ENCODE peak calls at places on chromosome 4, in ten cellular contexts. M is PC-3, G is astrocyte, S is DND-41, I is trophoblast cell, K is GM23248, F is H1, R is GM23338, B is H9, J is HCT116. X is an unnamed sample.

GRCh38 chr4:88619973-88620372 is 27.7 kb downstream of the HERC3 start:
- DNase-seq in M (no peak), G (no peak), S (no peak), I (no peak), K (peak; percentile 68), F (no peak), R (no peak), B (no peak), J (no peak), X (peak; percentile 35)

GRCh38 chr4:153137168-153137567 is 67.1 kb upstream of the TRIM2 start:
- DNase-seq in M (peak; percentile 73), G (peak; percentile 91), S (no peak), I (no peak), K (peak; percentile 98), F (no peak), R (no peak), B (no peak), J (no peak), X (peak; percentile 70)

GRCh38 chr4:113645771-113646455 is 115.6 kb downstream of the CAMK2D start:
- DNase-seq in M (peak; percentile 89), G (peak; percentile 93), S (no peak), I (no peak), K (peak; percentile 56), F (no peak), R (peak; percentile 72), B (peak; percentile 41), J (peak; percentile 83), X (peak; percentile 39)

GRCh38 chr4:22733816-22734215 is 41.1 kb downstream of the GBA3 start:
- DNase-seq in M (no peak), G (no peak), S (no peak), I (no peak), K (no peak), F (no peak), R (no peak), B (no peak), J (no peak), X (no peak)

GRCh38 chr4:184420402-184420801 is 53.9 kb downstream of the IRF2 start:
- DNase-seq in M (no peak), G (no peak), S (no peak), I (no peak), K (no peak), F (no peak), R (no peak), B (no peak), J (no peak), X (no peak)

GRCh38 chr4:13984996-13985780 is 357.7 kb upstream of the BOD1L1 start:
- DNase-seq in M (no peak), G (peak; percentile 92), S (no peak), I (no peak), K (peak; percentile 27), F (no peak), R (no peak), B (no peak), J (no peak), X (peak; percentile 92)

GRCh38 chr4:155787113-155787710 is 28.4 kb downstream of the GUCY1B1 start:
- DNase-seq in M (peak; percentile 74), G (no peak), S (peak; percentile 35), I (peak; percentile 18), K (peak; percentile 73), F (no peak), R (peak; percentile 77), B (no peak), J (peak; percentile 44), X (peak; percentile 55)

GRCh38 chr4:42411803-42412202 is 14.5 kb downstream of the SHISA3 start:
- DNase-seq in M (no peak), G (no peak), S (no peak), I (no peak), K (peak; percentile 9), F (no peak), R (no peak), B (no peak), J (no peak), X (peak; percentile 83)

GRCh38 chr4:53313510-53313909 is 52.4 kb downstream of the SCFD2 start:
- DNase-seq in M (peak; percentile 53), G (peak; percentile 8), S (no peak), I (no peak), K (no peak), F (no peak), R (peak; percentile 74), B (peak; percentile 50), J (no peak), X (no peak)

GRCh38 chr4:148735432-148736155 is 293.4 kb upstream of the NR3C2 start:
- DNase-seq in M (no peak), G (no peak), S (no peak), I (peak; percentile 26), K (no peak), F (no peak), R (no peak), B (no peak), J (no peak), X (no peak)

GRCh38 chr4:3875466-3875865 is 109.3 kb downstream of the ADRA2C start:
- DNase-seq in M (no peak), G (no peak), S (no peak), I (no peak), K (no peak), F (no peak), R (no peak), B (no peak), J (no peak), X (no peak)

GRCh38 chr4:184473515-184474260 is 662 bp downstream of the IRF2 start:
- DNase-seq in M (peak; percentile 16), G (peak; percentile 32), S (peak; percentile 74), I (no peak), K (peak; percentile 70), F (peak; percentile 67), R (peak; percentile 61), B (no peak), J (no peak), X (peak; percentile 44)

GRCh38 chr4:77917601-77918000 is 55.0 kb downstream of the MRPL1 start:
- DNase-seq in M (no peak), G (no peak), S (no peak), I (no peak), K (no peak), F (no peak), R (no peak), B (no peak), J (no peak), X (no peak)

GRCh38 chr4:108492816-108493595 is 127.4 kb upstream of the RPL34 start:
- DNase-seq in M (peak; percentile 4), G (peak; percentile 10), S (peak; percentile 50), I (no peak), K (peak; percentile 23), F (peak; percentile 79), R (peak; percentile 82), B (peak; percentile 75), J (peak; percentile 21), X (peak; percentile 14)

GRCh38 chr4:185771696-185772390 is 40.2 kb downstream of the SORBS2 start:
- DNase-seq in M (no peak), G (no peak), S (no peak), I (no peak), K (peak; percentile 45), F (no peak), R (no peak), B (no peak), J (no peak), X (no peak)
- H3K79me2 ChIP-seq in M (no peaks in the 10 kb centered on the region), G (peaks cover 53% of the 10 kb centered on the region), S (no peaks in the 10 kb centered on the region), I (no peaks in the 10 kb centered on the region), K (no peaks in the 10 kb centered on the region), F (no peaks in the 10 kb centered on the region), R (peaks cover 7% of the 10 kb centered on the region), B (peaks cover 6% of the 10 kb centered on the region), J (no peaks in the 10 kb centered on the region), X (no peaks in the 10 kb centered on the region)

DNA sequence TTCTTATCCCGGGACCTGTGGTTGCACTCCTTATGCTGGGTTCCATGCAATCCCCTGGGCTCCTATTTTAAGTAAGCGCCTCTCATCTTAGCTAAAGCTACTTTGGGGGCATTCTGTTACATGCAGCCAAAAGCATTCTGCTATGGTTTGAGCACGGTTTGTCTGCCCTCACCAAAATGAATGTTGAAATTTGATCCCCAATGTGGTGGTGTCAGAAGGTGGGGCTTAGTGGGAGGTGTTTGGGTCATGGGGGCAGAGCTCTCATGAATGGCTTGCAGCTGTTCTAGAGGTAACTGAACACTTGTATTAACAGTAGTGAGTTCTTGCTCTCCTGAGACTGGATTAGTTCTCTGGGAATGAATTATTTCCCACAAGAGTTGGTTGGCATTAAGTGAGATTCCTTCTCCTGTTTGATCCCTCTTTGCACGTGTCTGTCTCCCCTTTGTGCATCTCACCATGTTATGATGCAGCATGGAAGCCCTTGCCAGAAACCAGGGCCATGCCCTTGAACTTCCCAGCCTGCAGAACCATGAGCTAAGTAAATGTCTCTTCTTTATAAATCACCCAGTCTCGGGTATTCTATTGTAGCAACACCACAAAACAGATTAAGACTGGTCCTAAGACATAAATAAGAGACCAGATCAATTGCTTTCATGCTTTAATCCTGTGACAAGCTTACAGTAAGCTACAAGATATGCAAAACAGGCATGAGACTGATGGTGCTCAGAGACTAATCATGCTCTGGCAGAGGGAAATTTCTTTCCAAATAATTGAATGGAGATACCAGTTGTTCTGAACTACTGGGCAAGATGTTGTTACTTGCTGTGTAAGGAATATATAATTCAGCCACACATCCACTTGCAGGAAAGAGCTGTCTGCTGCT is 141.7 kb downstream of the TSPAN5 start:
- DNase-seq in M (no peak), G (peak; percentile 68), S (no peak), I (no peak), K (peak; percentile 48), F (no peak), R (no peak), B (no peak), J (no peak), X (peak; percentile 50)
- H3K4me1 ChIP-seq in M (peaks cover 29% of the 10 kb centered on the region), G (peaks cover 67% of the 10 kb centered on the region), S (peaks cover 11% of the 10 kb centered on the region), I (peaks cover 10% of the 10 kb centered on the region), K (peaks cover 61% of the 10 kb centered on the region), F (peaks cover 3% of the 10 kb centered on the region), R (peaks cover 18% of the 10 kb centered on the region), B (peaks cover 3% of the 10 kb centered on the region), J (peaks cover 53% of the 10 kb centered on the region), X (peaks cover 35% of the 10 kb centered on the region)

DNA sequence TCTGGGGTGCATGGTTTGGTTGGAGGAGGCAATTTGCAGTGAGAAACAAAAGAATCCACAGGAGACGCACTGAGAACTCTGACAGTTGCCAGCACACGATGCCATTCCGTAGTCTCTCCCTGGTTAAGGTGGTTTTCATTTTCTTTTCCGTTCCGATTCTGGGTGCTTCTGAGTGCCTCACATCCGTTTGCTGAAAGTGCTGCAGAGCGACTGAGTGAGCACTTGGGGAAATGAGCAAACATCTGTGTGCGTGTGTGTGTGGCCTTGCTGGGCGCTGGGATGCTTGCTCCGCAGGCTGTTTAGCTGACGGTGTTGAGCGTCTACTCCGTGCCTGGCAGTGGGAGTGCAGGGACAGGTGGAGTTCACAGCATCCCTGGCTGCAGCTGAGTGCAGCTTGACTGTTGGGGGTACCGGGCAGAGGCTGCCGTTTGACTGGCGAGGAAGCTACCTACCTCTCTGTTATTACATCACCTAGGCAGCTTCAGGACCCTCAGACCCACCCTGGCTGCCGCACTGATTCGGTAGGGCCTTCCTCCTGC is 49.3 kb downstream of the SORCS2 start:
- DNase-seq in M (no peak), G (no peak), S (no peak), I (no peak), K (no peak), F (no peak), R (no peak), B (no peak), J (no peak), X (no peak)
- H3K27ac ChIP-seq in M (no peak overlapping the region), G (no peak overlapping the region), S (no peak overlapping the region), I (no peak overlapping the region), K (no peak overlapping the region), F (no peak overlapping the region), R (no peak overlapping the region), B (no peak overlapping the region), J (no peak overlapping the region), X (no peak overlapping the region)

DNA sequence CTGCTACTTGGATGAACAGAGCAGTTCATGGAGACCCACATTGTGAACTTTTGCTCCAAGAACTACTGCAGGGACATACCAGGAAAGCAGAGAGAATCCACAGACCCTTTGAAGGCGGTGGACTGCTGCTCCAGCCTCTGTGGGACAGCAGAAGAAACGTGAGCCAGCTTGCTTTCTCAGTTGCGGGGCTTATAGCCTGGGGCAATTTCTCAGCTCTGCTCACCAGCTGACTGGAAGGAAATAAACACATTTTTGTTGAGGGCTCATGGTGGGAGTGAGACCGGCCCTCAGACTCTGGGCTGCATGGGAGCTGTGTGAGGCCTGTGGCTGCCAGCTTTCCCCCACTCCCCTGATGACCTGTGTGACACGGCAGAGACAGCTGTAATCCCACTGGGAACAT is 2.6 kb upstream of the ADH1A start:
- DNase-seq in M (no peak), G (no peak), S (no peak), I (no peak), K (no peak), F (no peak), R (no peak), B (no peak), J (no peak), X (no peak)
- H3K79me2 ChIP-seq in M (no peaks in the 10 kb centered on the region), G (no peaks in the 10 kb centered on the region), S (no peaks in the 10 kb centered on the region), I (no peaks in the 10 kb centered on the region), K (no peaks in the 10 kb centered on the region), F (no peaks in the 10 kb centered on the region), R (no peaks in the 10 kb centered on the region), B (no peaks in the 10 kb centered on the region), J (no peaks in the 10 kb centered on the region), X (no peaks in the 10 kb centered on the region)